ENCODE peak calls at places on chromosomes 5 and 9, in six cellular contexts. One of them, this sample, is unnamed.

GRCh38 chr5:108481355-108481931 is 99.5 kb upstream of the FBXL17 start:
- DNase-seq in neuronal stem cell: peak; percentile 9
- DNase-seq in H1: no peak
- DNase-seq in IMR-90: peak; percentile 42
- DNase-seq in mesenchymal stem cell: peak; percentile 61
- DNase-seq in trophoblast cell: peak; percentile 50
- DNase-seq in this sample: peak; percentile 77

GRCh38 chr5:115333164-115333563 is 36.7 kb upstream of the CCDC112 start:
- DNase-seq in neuronal stem cell: no peak
- DNase-seq in H1: no peak
- DNase-seq in IMR-90: peak; percentile 14
- DNase-seq in mesenchymal stem cell: no peak
- DNase-seq in trophoblast cell: no peak
- DNase-seq in this sample: peak; percentile 16

GRCh38 chr5:59799668-59800374 is 93.7 kb downstream of the PDE4D start:
- DNase-seq in neuronal stem cell: peak; percentile 57
- DNase-seq in H1: no peak
- DNase-seq in IMR-90: peak; percentile 57
- DNase-seq in mesenchymal stem cell: peak; percentile 74
- DNase-seq in trophoblast cell: peak; percentile 91
- DNase-seq in this sample: peak; percentile 62

GRCh38 chr5:150272531-150272930 is 17.0 kb downstream of the CAMK2A start:
- DNase-seq in neuronal stem cell: peak; percentile 50
- DNase-seq in H1: no peak
- DNase-seq in IMR-90: peak; percentile 52
- DNase-seq in mesenchymal stem cell: peak; percentile 72
- DNase-seq in trophoblast cell: peak; percentile 58
- DNase-seq in this sample: peak; percentile 82

GRCh38 chr9:13181652-13182051 is 97.8 kb downstream of the MPDZ start:
- DNase-seq in neuronal stem cell: peak; percentile 35
- DNase-seq in H1: no peak
- DNase-seq in IMR-90: peak; percentile 38
- DNase-seq in mesenchymal stem cell: peak; percentile 10
- DNase-seq in trophoblast cell: peak; percentile 99
- DNase-seq in this sample: peak; percentile 77

GRCh38 chr9:133315997-133316396 is 20.0 kb downstream of the SURF6 start:
- DNase-seq in neuronal stem cell: no peak
- DNase-seq in H1: no peak
- DNase-seq in IMR-90: no peak
- DNase-seq in mesenchymal stem cell: no peak
- DNase-seq in trophoblast cell: no peak
- DNase-seq in this sample: no peak

GRCh38 chr5:72956324-72957140 is 691 bp downstream of the FCHO2 start:
- DNase-seq in neuronal stem cell: peak; percentile 41
- DNase-seq in H1: peak; percentile 67
- DNase-seq in IMR-90: peak; percentile 56
- DNase-seq in mesenchymal stem cell: peak; percentile 65
- DNase-seq in trophoblast cell: peak; percentile 73
- DNase-seq in this sample: peak; percentile 55

GRCh38 chr9:86629530-86629929 is 275.3 kb upstream of the TUT7 start:
- DNase-seq in neuronal stem cell: no peak
- DNase-seq in H1: no peak
- DNase-seq in IMR-90: no peak
- DNase-seq in mesenchymal stem cell: no peak
- DNase-seq in trophoblast cell: no peak
- DNase-seq in this sample: no peak

GRCh38 chr5:89028579-89029272 is 145.7 kb upstream of the MEF2C start:
- DNase-seq in neuronal stem cell: no peak
- DNase-seq in H1: no peak
- DNase-seq in IMR-90: peak; percentile 13
- DNase-seq in mesenchymal stem cell: peak; percentile 53
- DNase-seq in trophoblast cell: no peak
- DNase-seq in this sample: no peak

GRCh38 chr5:119347996-119348395 is 7.8 kb upstream of the TNFAIP8 start:
- DNase-seq in neuronal stem cell: no peak
- DNase-seq in H1: no peak
- DNase-seq in IMR-90: peak; percentile 72
- DNase-seq in mesenchymal stem cell: no peak
- DNase-seq in trophoblast cell: no peak
- DNase-seq in this sample: no peak

GRCh38 chr9:135126480-135127187 is 39.2 kb downstream of the OLFM1 start:
- DNase-seq in neuronal stem cell: no peak
- DNase-seq in H1: no peak
- DNase-seq in IMR-90: no peak
- DNase-seq in mesenchymal stem cell: no peak
- DNase-seq in trophoblast cell: no peak
- DNase-seq in this sample: peak; percentile 44

GRCh38 chr9:111728617-111729366 is 65.9 kb downstream of the SHOC1 start:
- DNase-seq in neuronal stem cell: no peak
- DNase-seq in H1: no peak
- DNase-seq in IMR-90: peak; percentile 97
- DNase-seq in mesenchymal stem cell: peak; percentile 73
- DNase-seq in trophoblast cell: peak; percentile 14
- DNase-seq in this sample: no peak

DNA sequence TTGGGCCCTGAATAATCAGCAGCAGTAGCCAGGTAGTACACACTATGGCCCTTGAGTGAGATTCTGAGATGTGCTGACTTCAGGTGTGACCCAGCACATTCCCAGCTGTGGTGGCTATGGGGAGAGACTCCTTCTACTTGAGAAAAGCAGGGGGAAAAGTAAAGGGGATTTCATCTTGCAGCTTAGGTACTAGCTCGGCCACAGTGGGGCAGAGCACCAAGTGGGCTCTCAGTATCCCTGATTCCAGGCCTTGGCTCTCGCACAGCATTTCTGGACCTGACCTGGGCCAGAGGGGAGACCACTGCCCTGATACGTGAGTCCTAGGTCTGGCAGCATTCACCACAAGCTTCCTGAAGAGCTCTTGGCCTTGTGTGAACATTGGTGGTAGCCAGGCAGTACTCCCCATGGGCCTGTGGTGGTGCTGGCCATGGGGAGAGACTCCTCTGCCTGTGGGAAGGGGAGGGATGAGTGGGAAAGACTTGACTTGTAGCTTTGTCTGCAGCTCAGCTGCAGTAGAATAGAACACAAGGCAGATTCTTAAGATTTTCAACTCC is 27.6 kb downstream of the PTGS1 start:
- DNase-seq in neuronal stem cell: no peak
- DNase-seq in H1: no peak
- DNase-seq in IMR-90: no peak
- DNase-seq in mesenchymal stem cell: no peak
- DNase-seq in trophoblast cell: no peak
- DNase-seq in this sample: no peak
- H3K18ac ChIP-seq in neuronal stem cell: peak overlapping the region; percentile 13
- H3K18ac ChIP-seq in H1: no peak overlapping the region
- H3K18ac ChIP-seq in IMR-90: no peak overlapping the region
- H3K18ac ChIP-seq in mesenchymal stem cell: no peak overlapping the region
- H3K18ac ChIP-seq in trophoblast cell: no peak overlapping the region
- H3K18ac ChIP-seq in this sample: no peak overlapping the region

GRCh38 chr9:124266826-124267201 is 9.1 kb downstream of the NEK6 start:
- DNase-seq in neuronal stem cell: no peak
- DNase-seq in H1: no peak
- DNase-seq in IMR-90: no peak
- DNase-seq in mesenchymal stem cell: no peak
- DNase-seq in trophoblast cell: no peak
- DNase-seq in this sample: no peak
- H3K4me3 ChIP-seq in neuronal stem cell: no peak overlapping the region
- H3K4me3 ChIP-seq in H1: no peak overlapping the region
- H3K4me3 ChIP-seq in IMR-90: no peak overlapping the region
- H3K4me3 ChIP-seq in mesenchymal stem cell: no peak overlapping the region
- H3K4me3 ChIP-seq in trophoblast cell: no peak overlapping the region
- H3K4me3 ChIP-seq in this sample: no peak overlapping the region

DNA sequence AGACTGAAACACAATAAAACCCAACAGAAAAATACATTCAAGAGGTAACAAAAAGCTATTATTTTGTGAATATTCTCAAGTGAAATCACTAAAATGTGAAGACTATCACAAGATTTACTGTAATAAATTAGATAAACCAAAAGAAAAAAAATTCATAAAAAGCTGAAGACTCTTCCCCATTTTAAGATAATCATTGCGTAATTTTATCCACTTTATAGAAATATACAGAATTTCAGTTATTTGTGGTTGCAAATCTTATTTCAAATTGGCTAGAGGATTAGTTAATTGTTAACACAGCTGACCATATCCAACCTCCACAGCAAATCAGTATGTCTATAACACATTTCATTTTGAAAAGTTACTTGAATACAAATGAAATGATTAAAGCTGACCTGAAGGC is 7.7 kb upstream of the TMEM267 start:
- DNase-seq in neuronal stem cell: no peak
- DNase-seq in H1: no peak
- DNase-seq in IMR-90: no peak
- DNase-seq in mesenchymal stem cell: no peak
- DNase-seq in trophoblast cell: no peak
- DNase-seq in this sample: no peak
- H2AK5ac ChIP-seq in neuronal stem cell: no peak overlapping the region
- H2AK5ac ChIP-seq in H1: no peak overlapping the region
- H2AK5ac ChIP-seq in IMR-90: no peak overlapping the region
- H2AK5ac ChIP-seq in mesenchymal stem cell: no peak overlapping the region
- H2AK5ac ChIP-seq in trophoblast cell: no peak overlapping the region
- H2AK5ac ChIP-seq in this sample: no peak overlapping the region

DNA sequence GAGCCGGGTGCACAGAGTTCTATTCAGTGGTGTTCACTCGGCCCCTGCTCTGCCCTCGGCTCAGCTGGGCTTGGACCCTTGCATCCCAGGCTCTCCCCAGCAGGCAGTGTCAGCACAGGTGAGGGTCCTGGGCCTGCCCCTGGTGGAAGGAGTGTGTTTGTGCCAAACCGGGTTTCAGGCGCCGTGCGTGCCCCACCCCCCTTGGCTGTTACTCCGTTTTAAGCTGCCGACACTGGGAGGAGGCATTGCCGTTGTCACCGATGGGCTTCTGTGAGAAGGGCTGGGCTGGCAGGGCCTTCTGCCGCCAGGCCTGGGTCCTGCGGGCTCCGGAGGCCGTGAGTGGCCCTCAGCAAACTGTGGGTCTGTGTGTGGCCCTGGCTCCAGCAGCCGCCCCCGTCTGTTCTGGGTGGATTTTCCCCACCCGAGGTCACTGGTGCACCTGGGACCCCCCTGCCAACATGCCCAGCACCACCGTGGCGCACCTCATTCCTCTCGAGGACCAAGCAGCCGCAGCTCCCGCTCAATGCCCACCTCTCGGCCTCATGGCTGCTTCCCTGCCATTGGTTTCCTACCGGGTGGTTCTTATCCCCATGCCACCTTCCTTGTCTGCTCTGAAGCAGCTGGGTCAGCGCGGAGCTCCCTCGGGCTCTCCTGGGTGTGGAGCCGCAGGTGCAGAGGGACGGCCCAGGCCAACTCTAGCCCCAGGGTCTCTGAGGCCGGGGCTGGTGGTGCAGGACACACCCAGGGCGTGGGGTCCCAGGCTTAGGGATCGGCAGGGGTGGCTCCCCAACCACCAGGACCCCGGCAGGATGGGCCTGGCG is 44.3 kb upstream of the EXOC3 start:
- DNase-seq in neuronal stem cell: no peak
- DNase-seq in H1: peak; percentile 52
- DNase-seq in IMR-90: no peak
- DNase-seq in mesenchymal stem cell: no peak
- DNase-seq in trophoblast cell: no peak
- DNase-seq in this sample: peak; percentile 23
- H3K18ac ChIP-seq in neuronal stem cell: peak overlapping the region; percentile 98
- H3K18ac ChIP-seq in H1: no peak overlapping the region
- H3K18ac ChIP-seq in IMR-90: peak overlapping the region; percentile 96
- H3K18ac ChIP-seq in mesenchymal stem cell: peak overlapping the region; percentile 99
- H3K18ac ChIP-seq in trophoblast cell: no peak overlapping the region
- H3K18ac ChIP-seq in this sample: no peak overlapping the region

GRCh38 chr9:14318934-14319513 is 5.1 kb upstream of the NFIB start:
- DNase-seq in neuronal stem cell: no peak
- DNase-seq in H1: no peak
- DNase-seq in IMR-90: no peak
- DNase-seq in mesenchymal stem cell: no peak
- DNase-seq in trophoblast cell: no peak
- DNase-seq in this sample: no peak
- H3K4me3 ChIP-seq in neuronal stem cell: no peak overlapping the region
- H3K4me3 ChIP-seq in H1: peak overlapping the region; percentile 19
- H3K4me3 ChIP-seq in IMR-90: no peak overlapping the region
- H3K4me3 ChIP-seq in mesenchymal stem cell: no peak overlapping the region
- H3K4me3 ChIP-seq in trophoblast cell: no peak overlapping the region
- H3K4me3 ChIP-seq in this sample: no peak overlapping the region

GRCh38 chr5:123511648-123512605 is at the start of gene CSNK1G3:
- DNase-seq in neuronal stem cell: peak; percentile 94
- DNase-seq in H1: peak; percentile 91
- DNase-seq in IMR-90: peak; percentile 97
- DNase-seq in mesenchymal stem cell: peak; percentile 99
- DNase-seq in trophoblast cell: peak; percentile 98
- DNase-seq in this sample: peak; percentile 98
- H2AK5ac ChIP-seq in neuronal stem cell: peak within 1 kb of the TSS; percentile 45
- H2AK5ac ChIP-seq in H1: no peak within 1 kb of the TSS
- H2AK5ac ChIP-seq in IMR-90: peak within 1 kb of the TSS; percentile 83
- H2AK5ac ChIP-seq in mesenchymal stem cell: no peak within 1 kb of the TSS
- H2AK5ac ChIP-seq in trophoblast cell: no peak within 1 kb of the TSS
- H2AK5ac ChIP-seq in this sample: no peak within 1 kb of the TSS

DNA sequence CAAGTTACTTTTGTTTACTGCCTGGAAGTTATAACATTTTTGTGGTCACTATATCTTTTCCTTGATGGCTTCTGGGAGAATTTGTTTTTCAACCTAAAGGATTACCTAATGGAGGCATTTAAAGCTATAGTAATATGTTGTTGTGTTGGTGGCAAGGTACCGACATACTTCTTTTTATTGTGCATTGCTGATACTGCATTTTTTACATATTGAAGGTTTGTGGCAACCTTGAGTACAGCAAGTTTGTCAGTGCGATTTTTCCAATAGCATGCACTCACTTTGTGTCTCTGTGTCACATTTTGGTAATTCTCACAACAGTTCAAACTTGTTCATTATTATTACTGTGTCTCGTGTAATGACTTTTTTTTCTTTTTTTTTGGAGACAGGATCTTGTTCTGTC is 246.3 kb downstream of the LRRC70 start:
- DNase-seq in neuronal stem cell: no peak
- DNase-seq in H1: no peak
- DNase-seq in IMR-90: no peak
- DNase-seq in mesenchymal stem cell: no peak
- DNase-seq in trophoblast cell: no peak
- DNase-seq in this sample: no peak
- H3K18ac ChIP-seq in neuronal stem cell: no peak overlapping the region
- H3K18ac ChIP-seq in H1: no peak overlapping the region
- H3K18ac ChIP-seq in IMR-90: no peak overlapping the region
- H3K18ac ChIP-seq in mesenchymal stem cell: no peak overlapping the region
- H3K18ac ChIP-seq in trophoblast cell: no peak overlapping the region
- H3K18ac ChIP-seq in this sample: no peak overlapping the region

GRCh38 chr5:143350341-143350740 is 53.1 kb downstream of the NR3C1 start:
- DNase-seq in neuronal stem cell: no peak
- DNase-seq in H1: no peak
- DNase-seq in IMR-90: no peak
- DNase-seq in mesenchymal stem cell: no peak
- DNase-seq in trophoblast cell: no peak
- DNase-seq in this sample: no peak
- H3K4me3 ChIP-seq in neuronal stem cell: no peak overlapping the region
- H3K4me3 ChIP-seq in H1: no peak overlapping the region
- H3K4me3 ChIP-seq in IMR-90: no peak overlapping the region
- H3K4me3 ChIP-seq in mesenchymal stem cell: no peak overlapping the region
- H3K4me3 ChIP-seq in trophoblast cell: no peak overlapping the region
- H3K4me3 ChIP-seq in this sample: no peak overlapping the region